ENCODE peak calls at places on chromosomes 7 and 10, in nine cellular contexts. F is psoas muscle, Q is astrocyte of the hippocampus, J is C1 segment of cervical spinal cord, G is T1000, X is left lung, R is endothelial cell of umbilical vein, E is RPMI7951, I is WTC11. O is an unnamed sample.

GRCh38 chr10:100718197-100718742 is 27.1 kb upstream of the PAX2 start:
- DNase-seq in F (no peak), Q (no peak), J (no peak), G (no peak), X (no peak), R (no peak), E (no peak), I (no peak), O (no peak)

GRCh38 chr10:7700577-7701125 is 2.5 kb upstream of the ITIH2 start:
- DNase-seq in F (no peak), Q (peak; percentile 37), J (no peak), G (no peak), X (no peak), R (no peak), E (no peak), I (no peak), O (no peak)

GRCh38 chr7:25351761-25352160 is 123.5 kb upstream of the NPVF start:
- DNase-seq in F (no peak), Q (no peak), J (no peak), G (no peak), X (no peak), R (no peak), E (no peak), I (no peak), O (no peak)

GRCh38 chr10:42367532-42368230 is 270.7 kb downstream of the ZNF33B start:
- DNase-seq in F (peak; percentile 71), Q (peak; percentile 55), J (peak; percentile 62), G (peak; percentile 82), X (peak; percentile 78), R (peak; percentile 80), E (peak; percentile 97), I (peak; percentile 83), O (no peak)

GRCh38 chr7:120023494-120024167 is 249.3 kb upstream of the KCND2 start:
- DNase-seq in F (no peak), Q (no peak), J (no peak), G (no peak), X (no peak), R (no peak), E (peak; percentile 58), I (no peak), O (no peak)

GRCh38 chr7:117230276-117231046 is 92.4 kb downstream of the WNT2 start:
- DNase-seq in F (no peak), Q (peak; percentile 76), J (no peak), G (no peak), X (no peak), R (no peak), E (no peak), I (no peak), O (no peak)

GRCh38 chr10:17228081-17229015 is at the start of gene VIM:
- DNase-seq in F (peak; percentile 92), Q (peak; percentile 98), J (peak; percentile 51), G (peak; percentile 94), X (peak; percentile 97), R (peak; percentile 97), E (peak; percentile 99), I (peak; percentile 70), O (peak; percentile 79)

GRCh38 chr10:60465801-60466200 is 76.1 kb upstream of the ANK3 start:
- DNase-seq in F (no peak), Q (no peak), J (no peak), G (no peak), X (no peak), R (no peak), E (no peak), I (no peak), O (no peak)

GRCh38 chr7:125423444-125424155 is 494.0 kb upstream of the POT1 start:
- DNase-seq in F (no peak), Q (peak; percentile 56), J (no peak), G (no peak), X (no peak), R (peak; percentile 94), E (no peak), I (no peak), O (no peak)

GRCh38 chr7:66043681-66044497 is 31.7 kb upstream of the ASL start:
- DNase-seq in F (peak; percentile 50), Q (peak; percentile 71), J (peak; percentile 19), G (no peak), X (peak; percentile 92), R (peak; percentile 33), E (no peak), I (peak; percentile 60), O (no peak)

GRCh38 chr7:120053390-120053961 is 219.5 kb upstream of the KCND2 start:
- DNase-seq in F (no peak), Q (peak; percentile 10), J (no peak), G (no peak), X (no peak), R (no peak), E (peak; percentile 89), I (no peak), O (no peak)

GRCh38 chr10:118545381-118545780 is 50.1 kb downstream of the PRLHR start:
- DNase-seq in F (no peak), Q (no peak), J (no peak), G (no peak), X (no peak), R (no peak), E (no peak), I (no peak), O (no peak)

O was measured in CD8-positive, alpha-beta memory T cell.